ENCODE peak calls at places on chromosomes 16 and 17, in seven cellular contexts. O is endothelial cell of umbilical vein, C is spleen, U is breast epithelium, D is K562, L is stomach, E is transverse colon. G is an unnamed sample. For H3K4me1, the result is how much of the 10 kb centered on the place peaks cover.

GRCh38 chr17:36196099-36196496 is 460 bp downstream of the CCL3L1 start:
- DNase-seq in O (no peak), C (no peak), U (no peak), D (no peak), L (no peak), E (no peak), G (no peak)

GRCh38 chr17:9272506-9272905 is 251.2 kb downstream of the NTN1 start:
- DNase-seq in O (no peak), C (no peak), U (no peak), D (no peak), L (no peak), E (no peak), G (no peak)

GRCh38 chr16:72847187-72848044 is 200.5 kb downstream of the ZFHX3 start:
- DNase-seq in O (peak), C (no peak), U (no peak), D (peak), L (no peak), E (no peak), G (no peak)

GRCh38 chr17:7263071-7263800 is 958 bp upstream of the CLDN7 start:
- DNase-seq in O (no peak), C (no peak), U (peak), D (peak), L (no peak), E (peak), G (peak)

GRCh38 chr17:16584273-16584995 is 15.4 kb upstream of the ZNF287 start:
- DNase-seq in O (peak), C (peak), U (peak), D (peak), L (peak), E (peak), G (peak)

GRCh38 chr17:60080545-60080944 is 1.8 kb upstream of the HEATR6 start:
- DNase-seq in O (no peak), C (no peak), U (no peak), D (no peak), L (no peak), E (no peak), G (no peak)

GRCh38 chr16:4882261-4882632 is 35.0 kb downstream of the UBN1 start:
- DNase-seq in O (peak), C (no peak), U (no peak), D (no peak), L (no peak), E (no peak), G (no peak)

GRCh38 chr16:90031186-90031930 is 12.1 kb upstream of the DBNDD1 start:
- DNase-seq in O (no peak), C (no peak), U (no peak), D (no peak), L (no peak), E (no peak), G (no peak)

GRCh38 chr17:75487351-75488070 is 27.8 kb downstream of the CASKIN2 start:
- DNase-seq in O (no peak), C (peak), U (no peak), D (peak), L (no peak), E (peak), G (peak)

GRCh38 chr16:53952215-53953208 is 248.6 kb downstream of the FTO start:
- DNase-seq in O (peak), C (no peak), U (no peak), D (no peak), L (no peak), E (no peak), G (no peak)

GRCh38 chr17:83064021-83064731 is 15.2 kb upstream of the METRNL start:
- DNase-seq in O (no peak), C (peak), U (peak), D (no peak), L (peak), E (peak), G (peak)

GRCh38 chr17:234163-235047 is 53.0 kb upstream of the DOC2B start:
- DNase-seq in O (peak), C (peak), U (peak), D (no peak), L (no peak), E (peak), G (no peak)

GRCh38 chr17:60534613-60535157 is 8.6 kb upstream of the APPBP2 start:
- DNase-seq in O (no peak), C (no peak), U (no peak), D (no peak), L (no peak), E (no peak), G (no peak)

GRCh38 chr17:63232565-63233310 is 213.4 kb downstream of the CYB561 start:
- DNase-seq in O (no peak), C (peak), U (no peak), D (no peak), L (no peak), E (no peak), G (no peak)

GRCh38 chr16:83113317-83113716 is 486.5 kb downstream of the CDH13 start:
- DNase-seq in O (peak), C (no peak), U (no peak), D (peak), L (no peak), E (no peak), G (no peak)

GRCh38 chr16:1923299-1924034 is 5.3 kb upstream of the HS3ST6 start:
- DNase-seq in O (peak), C (no peak), U (no peak), D (peak), L (no peak), E (peak), G (peak)

GRCh38 chr16:81535679-81536360 is 91.2 kb downstream of the CMIP start:
- DNase-seq in O (no peak), C (peak), U (no peak), D (no peak), L (no peak), E (no peak), G (no peak)

GRCh38 chr16:46743232-46743719 is 4.9 kb downstream of the MYLK3 start:
- DNase-seq in O (peak), C (peak), U (no peak), D (peak), L (no peak), E (no peak), G (no peak)

GRCh38 chr16:73113326-73113720 is 65.4 kb upstream of the ZFHX3 start:
- DNase-seq in O (no peak), C (no peak), U (no peak), D (no peak), L (no peak), E (no peak), G (no peak)

GRCh38 chr16:54290203-54291106 is 3.9 kb upstream of the IRX3 start:
- DNase-seq in O (no peak), C (peak), U (no peak), D (no peak), L (no peak), E (no peak), G (peak)

GRCh38 chr17:29180051-29180787 is at the start of gene MYO18A:
- DNase-seq in O (peak), C (peak), U (peak), D (peak), L (peak), E (peak), G (peak)

GRCh38 chr17:4895676-4896331 is 3.5 kb upstream of the C17orf107 start:
- DNase-seq in O (no peak), C (no peak), U (no peak), D (peak), L (no peak), E (no peak), G (peak)

GRCh38 chr16:88705746-88706287 is 391 bp downstream of the RNF166 start:
- DNase-seq in O (peak), C (peak), U (no peak), D (no peak), L (no peak), E (peak), G (peak)

GRCh38 chr16:53071748-53072301 is 17.0 kb downstream of the CHD9 start:
- DNase-seq in O (peak), C (no peak), U (no peak), D (no peak), L (no peak), E (peak), G (peak)

GRCh38 chr17:30093463-30094147 is 23.0 kb upstream of the NSRP1 start:
- DNase-seq in O (peak), C (no peak), U (no peak), D (peak), L (peak), E (peak), G (no peak)

DNA sequence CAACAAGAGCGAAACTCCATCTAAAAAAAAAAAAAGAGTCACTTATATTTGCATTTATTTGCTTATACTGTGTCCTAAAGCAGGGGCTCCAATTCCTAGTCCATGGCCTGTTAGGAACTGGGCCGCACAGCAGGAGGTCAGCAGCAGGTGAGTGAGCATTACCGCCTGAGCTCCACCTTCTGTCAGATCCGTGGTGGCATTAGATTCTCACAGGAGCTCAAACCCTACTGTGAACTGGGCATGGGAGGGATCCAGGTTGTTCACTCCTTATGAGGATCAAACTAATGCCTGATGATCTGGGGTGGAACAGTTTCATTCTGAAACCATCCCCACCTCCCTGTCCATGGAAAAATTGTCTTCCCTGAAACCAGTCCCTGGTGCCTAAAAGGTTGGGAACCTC is 24.9 kb downstream of the ITGB3 start:
- DNase-seq in O (no peak), C (no peak), U (no peak), D (no peak), L (no peak), E (no peak), G (no peak)
- H3K4me1 ChIP-seq in O (under half), C (under half), U (under half), D (half or more), L (under half), E (under half), G (half or more)

GRCh38 chr16:8916541-8917225 is 34.5 kb downstream of the LITAFD start:
- DNase-seq in O (no peak), C (no peak), U (no peak), D (no peak), L (no peak), E (no peak), G (no peak)

GRCh38 chr16:8921626-8921984 is 39.5 kb downstream of the LITAFD start:
- DNase-seq in O (no peak), C (no peak), U (no peak), D (no peak), L (no peak), E (no peak), G (no peak)

GRCh38 chr16:8920676-8921625 is 38.8 kb downstream of the LITAFD start:
- DNase-seq in O (no peak), C (no peak), U (no peak), D (no peak), L (no peak), E (no peak), G (no peak)

GRCh38 chr16:8919934-8920465 is 37.8 kb downstream of the LITAFD start:
- DNase-seq in O (no peak), C (no peak), U (no peak), D (no peak), L (no peak), E (no peak), G (no peak)

DNA sequence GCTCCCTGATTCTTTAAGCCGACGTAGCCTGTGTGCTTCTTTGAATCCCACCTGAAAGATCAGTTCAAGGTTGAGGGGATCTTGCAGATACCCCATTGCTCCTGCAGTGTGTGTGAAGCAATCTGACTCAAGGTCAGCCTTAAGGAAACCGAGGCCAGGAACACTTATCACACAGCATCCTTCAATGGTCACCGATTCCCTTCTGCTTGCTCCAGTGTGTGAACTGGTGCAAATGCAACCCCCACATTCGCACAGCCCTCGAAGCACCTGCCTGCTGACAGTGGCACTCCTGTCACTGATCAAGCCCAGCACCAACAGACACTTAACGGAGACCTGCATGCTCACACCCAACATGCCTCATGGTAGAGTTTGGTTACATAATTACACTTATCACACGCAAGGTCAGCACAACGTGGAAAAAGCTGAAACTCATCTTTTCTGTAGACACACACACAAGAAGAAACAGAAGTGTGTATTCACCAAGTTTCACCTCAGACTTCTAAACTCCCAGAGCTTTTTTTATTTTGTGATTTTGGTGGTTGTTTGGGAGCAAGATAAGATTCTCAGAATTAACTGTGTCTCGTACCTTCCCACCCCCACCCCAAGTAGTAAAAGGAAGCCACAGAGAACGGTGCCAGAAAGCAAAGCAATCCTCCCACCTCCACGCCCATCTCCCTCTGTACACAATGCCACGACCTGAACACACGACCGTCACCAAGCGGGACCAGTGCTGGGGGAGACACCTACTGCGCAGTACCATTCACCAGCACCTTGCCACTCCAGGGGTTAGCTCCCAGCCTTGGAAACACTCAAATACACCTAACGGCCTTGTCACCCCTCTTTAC is 37.2 kb downstream of the LITAFD start:
- DNase-seq in O (no peak), C (no peak), U (no peak), D (no peak), L (no peak), E (no peak), G (no peak)
- TF ChIP-seq POLR2A in O (no peak), C (no peak), U (no peak), D (no peak), L (no peak), E (no peak), G (no peak)

GRCh38 chr16:23952128-23953041 is 116.6 kb downstream of the PRKCB start:
- DNase-seq in O (no peak), C (no peak), U (no peak), D (peak), L (no peak), E (no peak), G (no peak)
- TF ChIP-seq POLR2AphosphoS5 in O (no peak), C (no peak), U (no peak), D (peak), L (no peak), E (no peak), G (no peak)

DNA sequence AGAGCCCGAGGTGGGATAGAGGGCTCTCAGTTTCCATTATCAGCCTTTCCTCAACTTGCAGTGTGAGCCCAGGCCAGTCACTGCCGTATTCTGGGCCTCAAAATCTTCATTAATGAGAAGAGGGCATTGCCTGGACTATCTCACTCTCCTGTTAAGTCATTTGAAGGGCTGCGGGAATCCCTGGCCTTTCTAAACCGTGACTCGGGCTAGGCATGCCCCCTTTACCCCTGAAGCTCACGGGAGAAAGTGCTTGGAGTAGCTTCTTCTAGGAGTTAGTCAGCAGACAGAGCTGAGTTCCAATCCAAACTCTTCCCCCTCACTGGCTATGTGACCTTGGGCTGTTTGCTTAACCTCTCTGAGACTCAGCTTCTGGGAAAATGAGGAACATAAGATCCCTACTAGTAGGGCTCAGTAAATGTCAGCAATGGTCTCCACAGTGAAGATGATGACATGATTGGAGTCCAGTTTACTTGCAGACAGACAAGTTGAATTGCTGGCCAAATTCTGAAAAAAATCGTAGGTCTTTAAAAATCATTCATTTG is 5.7 kb upstream of the B9D1 start:
- DNase-seq in O (no peak), C (no peak), U (no peak), D (no peak), L (no peak), E (no peak), G (no peak)
- H3K4me1 ChIP-seq in O (under half), C (under half), U (under half), D (under half), L (under half), E (under half), G (under half)

GRCh38 chr17:49371178-49371834 is 9.3 kb upstream of the ZNF652 start:
- DNase-seq in O (no peak), C (no peak), U (no peak), D (peak), L (no peak), E (no peak), G (no peak)

GRCh38 chr17:49375544-49375943 is 13.5 kb upstream of the ZNF652 start:
- DNase-seq in O (no peak), C (no peak), U (no peak), D (no peak), L (no peak), E (no peak), G (no peak)

GRCh38 chr17:49369760-49370159 is 7.7 kb upstream of the ZNF652 start:
- DNase-seq in O (no peak), C (no peak), U (no peak), D (no peak), L (no peak), E (no peak), G (no peak)

GRCh38 chr17:49373115-49373514 is 11.1 kb upstream of the ZNF652 start:
- DNase-seq in O (no peak), C (no peak), U (no peak), D (no peak), L (no peak), E (no peak), G (no peak)

GRCh38 chr17:49372428-49372827 is 10.4 kb upstream of the ZNF652 start:
- DNase-seq in O (no peak), C (no peak), U (no peak), D (no peak), L (no peak), E (no peak), G (no peak)
- TF ChIP-seq POLR2A in O (no peak), C (no peak), U (no peak), D (no peak), L (no peak), E (no peak), G (no peak)

G was measured in upper lobe of left lung.